ENCODE peak calls at places on chromosome 7, in seven cellular contexts. I is mammary epithelial cell, G is OCI-LY7, J is osteoblast, C is GM23248, N is mesenchymal stem cell, H is fibroblast of lung. P is an unnamed sample. For H3K4me1, the result is how much of the 10 kb centered on the place peaks cover.

GRCh38 chr7:136514776-136515175 is 353.7 kb upstream of the CHRM2 start:
- DNase-seq in I (no peak), G (no peak), J (no peak), H (no peak), N (no peak), C (no peak), P (no peak)

GRCh38 chr7:100799037-100799896 is 28.1 kb downstream of the EPHB4 start:
- DNase-seq in I (peak), G (peak), C (peak), N (peak), H (peak), J (peak), P (peak)

GRCh38 chr7:140898794-140899548 is 25.8 kb downstream of the BRAF start:
- DNase-seq in C (peak), G (no peak), J (peak), N (peak), I (peak), H (no peak), P (peak)

GRCh38 chr7:92645531-92646061 is 55.4 kb upstream of the FAM133B start:
- DNase-seq in C (no peak), H (no peak), G (peak), N (no peak), J (no peak), I (peak), P (peak)

GRCh38 chr7:88111136-88111748 is 108.6 kb downstream of the SRI start:
- DNase-seq in I (peak), G (peak), J (peak), H (peak), C (peak), N (peak), P (peak)

GRCh38 chr7:7970620-7971307 is 2.2 kb downstream of the GLCCI1 start:
- DNase-seq in H (no peak), J (peak), I (peak), G (peak), C (peak), N (peak), P (peak)

GRCh38 chr7:131021460-131021859 is 287.5 kb upstream of the KLF14 start:
- DNase-seq in J (no peak), H (no peak), I (no peak), C (no peak), N (no peak), G (no peak), P (no peak)

GRCh38 chr7:20224005-20224404 is 6.8 kb upstream of the MACC1 start:
- DNase-seq in H (no peak), J (no peak), C (no peak), G (no peak), I (no peak), N (peak), P (no peak)

GRCh38 chr7:5695709-5696345 is 85.6 kb downstream of the RNF216 start:
- DNase-seq in H (peak), J (no peak), G (no peak), I (no peak), C (peak), N (peak), P (no peak)

GRCh38 chr7:121752706-121753105 is 120.3 kb upstream of the PTPRZ1 start:
- DNase-seq in I (no peak), C (peak), H (peak), G (peak), N (peak), J (peak), P (peak)

GRCh38 chr7:128939075-128939860 is 1.5 kb downstream of the IRF5 start:
- DNase-seq in I (no peak), C (no peak), G (no peak), N (no peak), H (no peak), J (peak), P (no peak)

GRCh38 chr7:15323545-15323944 is 238.3 kb downstream of the AGMO start:
- DNase-seq in H (peak), J (no peak), G (no peak), C (peak), N (no peak), I (no peak), P (no peak)

GRCh38 chr7:93715234-93715633 is 140.7 kb upstream of the CALCR start:
- DNase-seq in I (peak), G (peak), C (peak), J (no peak), H (peak), N (peak), P (peak)

GRCh38 chr7:114663502-114663901 is 248.9 kb downstream of the FOXP2 start:
- DNase-seq in G (peak), N (peak), J (no peak), I (peak), C (peak), H (peak), P (peak)

GRCh38 chr7:99003419-99003818 is 125.1 kb downstream of the TRRAP start:
- DNase-seq in N (no peak), C (no peak), G (no peak), I (no peak), H (no peak), J (no peak), P (no peak)

GRCh38 chr7:99380032-99380822 is 5.7 kb downstream of the ARPC1B start:
- DNase-seq in N (peak), J (peak), H (peak), G (peak), C (peak), I (peak), P (no peak)

GRCh38 chr7:76509931-76510877 is at the start of gene UPK3B:
- DNase-seq in N (no peak), G (no peak), J (peak), H (no peak), C (peak), I (peak), P (no peak)

GRCh38 chr7:158227258-158227657 is 360.4 kb downstream of the PTPRN2 start:
- DNase-seq in H (no peak), J (no peak), G (no peak), N (no peak), C (no peak), I (no peak), P (no peak)

GRCh38 chr7:38224392-38224791 is 46.3 kb downstream of the STARD3NL start:
- DNase-seq in H (no peak), G (no peak), I (no peak), N (peak), J (no peak), C (peak), P (no peak)

GRCh38 chr7:71566376-71566775 is 434.4 kb downstream of the GALNT17 start:
- DNase-seq in J (no peak), C (no peak), H (no peak), G (no peak), N (no peak), I (no peak), P (no peak)

GRCh38 chr7:105209870-105210269 is 178.9 kb downstream of the SRPK2 start:
- DNase-seq in J (no peak), G (no peak), H (peak), I (no peak), C (no peak), N (no peak), P (no peak)

GRCh38 chr7:5350174-5350463 is 67.4 kb downstream of the SLC29A4 start:
- DNase-seq in N (no peak), I (no peak), H (no peak), C (no peak), G (no peak), J (peak), P (no peak)

DNA sequence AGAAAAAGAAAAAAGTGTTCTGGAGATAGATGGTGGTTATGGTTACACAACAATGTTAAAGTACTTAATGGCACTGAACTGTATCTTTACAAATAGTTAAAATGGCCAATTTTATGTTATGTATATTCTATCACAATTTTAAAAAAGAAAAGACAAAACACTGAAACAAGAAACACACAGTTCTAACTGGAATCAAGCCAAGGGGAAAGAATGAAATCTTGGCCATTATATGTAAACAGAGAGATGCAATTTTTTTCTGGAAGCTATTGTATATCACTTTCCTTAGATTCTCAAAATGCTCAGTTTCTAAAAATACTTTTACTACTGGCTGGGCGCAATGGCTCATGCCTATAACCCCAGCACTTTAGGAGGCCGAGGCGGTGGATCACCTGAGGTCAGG is 4.1 kb downstream of the COA1 start:
- DNase-seq in N (no peak), C (no peak), H (peak), G (no peak), J (no peak), I (no peak), P (no peak)
- H2AFZ ChIP-seq in N (no peak), C (no peak), H (no peak), G (no peak), J (no peak), I (no peak), P (no peak)

GRCh38 chr7:116443646-116444045 is 55.9 kb upstream of the CAV2 start:
- DNase-seq in I (no peak), C (no peak), N (no peak), G (no peak), J (no peak), H (no peak), P (no peak)
- H3K4me1 ChIP-seq in I (under half), C (half or more), N (under half), G (under half), J (half or more), H (under half), P (under half)

GRCh38 chr7:22559829-22560489 is 60.0 kb upstream of the STEAP1B start:
- DNase-seq in J (peak), G (peak), C (peak), I (peak), H (peak), N (peak), P (peak)

GRCh38 chr7:22561356-22561755 is 61.4 kb upstream of the STEAP1B start:
- DNase-seq in G (no peak), N (peak), H (peak), I (peak), J (peak), C (peak), P (peak)

GRCh38 chr7:22563115-22563514 is 63.1 kb upstream of the STEAP1B start:
- DNase-seq in G (peak), N (peak), I (no peak), H (no peak), C (no peak), J (no peak), P (no peak)

GRCh38 chr7:22563621-22564241 is 63.7 kb upstream of the STEAP1B start:
- DNase-seq in C (peak), N (peak), H (no peak), G (no peak), I (peak), J (no peak), P (peak)

DNA sequence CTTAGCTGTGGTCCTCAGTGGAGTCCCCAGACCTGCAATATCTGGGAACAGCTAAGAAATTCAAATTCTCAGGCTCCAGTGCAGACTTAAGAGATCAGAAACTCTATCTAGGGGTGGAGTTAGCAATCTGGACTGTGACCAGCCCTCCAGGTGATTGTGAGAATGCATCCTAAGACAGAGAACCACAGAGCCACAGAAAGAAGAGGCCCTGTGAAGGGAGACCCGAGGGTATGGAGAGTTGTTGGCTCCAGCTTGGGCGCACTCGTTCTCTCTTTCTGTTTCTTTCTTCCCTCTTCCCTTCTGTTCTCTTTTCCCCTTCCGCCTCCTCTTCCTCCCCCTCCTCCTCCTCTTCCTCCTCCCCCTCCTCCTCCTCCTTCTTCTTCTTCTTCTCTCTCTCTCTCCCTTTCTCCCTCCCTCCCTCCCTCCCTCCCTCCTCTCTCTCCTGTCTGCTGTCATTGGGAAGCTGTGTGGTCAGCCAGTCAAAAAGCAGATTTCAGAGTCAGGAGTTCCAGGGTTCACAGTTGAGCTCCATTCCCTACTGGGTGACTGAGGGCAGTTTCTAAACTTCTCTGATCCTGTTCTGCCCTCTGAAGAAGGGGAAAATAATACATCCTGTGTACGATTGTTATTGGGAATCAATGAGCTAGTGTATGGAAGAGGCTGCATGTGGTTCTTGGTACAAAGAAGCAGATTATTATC is 62.1 kb upstream of the STEAP1B start:
- DNase-seq in H (no peak), J (no peak), G (no peak), N (peak), C (peak), I (peak), P (peak)
- H2AFZ ChIP-seq in H (no peak), J (no peak), G (no peak), N (no peak), C (no peak), I (no peak), P (no peak)

GRCh38 chr7:2812831-2813230 is 31.3 kb downstream of the GNA12 start:
- DNase-seq in I (no peak), N (peak), G (no peak), H (peak), C (no peak), J (no peak), P (no peak)
- H3K4me1 ChIP-seq in I (under half), N (under half), G (under half), H (under half), C (under half), J (under half), P (under half)

DNA sequence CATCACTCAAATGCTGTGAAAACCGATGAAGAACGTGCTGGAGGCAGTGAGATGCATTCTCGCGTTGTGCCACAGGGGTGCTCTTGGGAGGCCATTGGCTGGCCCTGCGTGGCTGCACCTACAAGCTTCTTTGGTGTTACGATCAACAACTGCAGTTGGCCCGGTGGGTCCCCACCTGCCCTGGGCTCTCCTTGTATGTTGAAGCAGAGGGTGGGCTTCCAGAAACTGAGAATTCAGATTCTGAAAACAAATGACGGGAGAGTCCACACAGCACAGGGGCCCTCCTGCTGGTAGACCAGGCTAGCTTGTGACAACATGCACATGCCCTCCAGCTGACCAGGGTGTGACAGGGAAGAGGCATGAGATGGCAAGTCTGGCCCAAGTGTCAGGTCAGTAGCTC is 23.7 kb upstream of the DDC start:
- DNase-seq in H (no peak), G (no peak), J (no peak), I (no peak), N (no peak), C (no peak), P (no peak)
- H2AFZ ChIP-seq in H (no peak), G (no peak), J (no peak), I (no peak), N (no peak), C (no peak), P (no peak)

DNA sequence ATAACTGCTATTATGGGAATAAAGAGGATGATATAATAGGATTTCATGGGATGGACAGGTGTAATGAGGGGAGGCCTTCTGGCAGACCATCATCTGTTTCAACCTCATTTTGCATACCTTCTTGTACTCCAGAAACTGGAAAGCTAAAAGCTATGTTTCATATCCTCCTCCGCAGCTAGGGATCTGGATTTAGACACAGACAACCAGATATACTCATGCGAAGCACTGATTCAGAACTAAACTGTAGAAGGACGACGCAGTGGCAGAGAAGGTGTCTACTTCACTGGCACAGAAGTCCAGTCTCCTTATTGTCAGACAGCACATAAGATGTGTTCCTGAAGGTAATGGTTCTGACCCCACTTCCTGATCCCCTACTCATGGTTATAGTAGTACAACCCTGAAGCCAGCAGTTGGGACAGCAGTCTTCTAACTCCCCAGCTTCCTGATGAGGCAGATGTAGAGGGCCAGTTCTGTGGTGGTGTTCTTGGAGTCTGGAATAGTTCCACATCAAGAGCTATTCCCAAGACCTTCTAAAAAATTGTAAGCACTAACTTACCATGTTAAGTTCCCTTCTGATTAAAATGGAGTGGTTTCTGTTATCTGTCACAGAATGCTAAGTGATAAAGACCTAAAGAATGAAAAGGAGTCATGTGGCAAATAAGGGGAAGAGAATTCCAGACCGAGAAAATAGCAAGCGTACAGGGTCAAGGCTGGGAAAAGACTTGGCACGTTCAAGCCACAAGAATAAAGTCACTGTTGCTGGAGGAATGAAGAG is 550.3 kb downstream of the GRM8 start:
- DNase-seq in J (no peak), I (no peak), G (no peak), H (no peak), N (peak), C (no peak), P (peak)
- H3K4me1 ChIP-seq in J (under half), I (under half), G (under half), H (under half), N (under half), C (under half), P (under half)

GRCh38 chr7:11109659-11110058 is 136.0 kb downstream of the PHF14 start:
- DNase-seq in J (no peak), I (no peak), N (no peak), C (no peak), G (no peak), H (no peak), P (no peak)
- H2AFZ ChIP-seq in J (no peak), I (no peak), N (no peak), C (no peak), G (no peak), H (no peak), P (no peak)

GRCh38 chr7:47403341-47403866 is 178.5 kb downstream of the TNS3 start:
- DNase-seq in G (no peak), J (no peak), H (no peak), I (no peak), N (no peak), C (no peak), P (peak)
- H3K4me1 ChIP-seq in G (under half), J (under half), H (under half), I (under half), N (under half), C (under half), P (under half)

GRCh38 chr7:115754226-115754625 is 276.3 kb downstream of the TFEC start:
- DNase-seq in G (no peak), I (no peak), C (no peak), H (no peak), J (no peak), N (no peak), P (no peak)
- H2AFZ ChIP-seq in G (no peak), I (no peak), C (no peak), H (no peak), J (no peak), N (no peak), P (no peak)